ENCODE peak calls at places on chromosomes 5 and 9, in eight cellular contexts. B is choroid plexus epithelial cell; F is AG04450; K is astrocyte; U is upper lobe of right lung; Z is NB4; X is CD8-positive, alpha-beta T cell; M is endodermal cell. N is an unnamed sample.

GRCh38 chr5:2281446-2281845 is 398.7 kb upstream of the IRX4 start:
- DNase-seq in B (no peak), K (no peak), M (no peak), X (no peak), Z (no peak), F (no peak), U (no peak), N (no peak)

GRCh38 chr5:148746826-148747535 is 79.4 kb upstream of the ADRB2 start:
- DNase-seq in B (no peak), U (no peak), X (no peak), M (no peak), F (no peak), K (peak), Z (peak), N (peak)

GRCh38 chr5:103402861-103403260 is 144.3 kb downstream of the MACIR start:
- DNase-seq in K (no peak), U (no peak), Z (no peak), B (no peak), M (no peak), X (no peak), F (no peak), N (no peak)

GRCh38 chr5:114305402-114306207 is 56.3 kb upstream of the KCNN2 start:
- DNase-seq in Z (peak), M (peak), U (no peak), K (peak), X (no peak), B (peak), F (peak), N (peak)

GRCh38 chr5:90528704-90529233 is 615 bp downstream of the LYSMD3 start:
- DNase-seq in B (peak), X (no peak), Z (peak), U (no peak), K (peak), F (no peak), M (peak), N (peak)

GRCh38 chr5:136113606-136114005 is 19.0 kb upstream of the SMAD5 start:
- DNase-seq in F (no peak), Z (no peak), X (no peak), U (no peak), B (no peak), K (no peak), M (no peak), N (no peak)

GRCh38 chr5:142769251-142769792 is 855 bp upstream of the ARHGAP26 start:
- DNase-seq in B (no peak), Z (peak), M (peak), F (no peak), K (no peak), U (no peak), X (no peak), N (no peak)

GRCh38 chr9:76200315-76200714 is 193.9 kb downstream of the RFK start:
- DNase-seq in K (no peak), F (no peak), X (no peak), M (no peak), Z (no peak), B (peak), U (no peak), N (no peak)

GRCh38 chr9:116027096-116027495 is 126.5 kb upstream of the PAPPA start:
- DNase-seq in Z (no peak), U (no peak), B (peak), X (no peak), M (no peak), K (peak), F (no peak), N (peak)

GRCh38 chr5:179901462-179901861 is 6.2 kb downstream of the TBC1D9B start:
- DNase-seq in M (peak), X (no peak), Z (no peak), K (no peak), U (no peak), F (no peak), B (no peak), N (no peak)

GRCh38 chr5:170907758-170908157 is 45.9 kb downstream of the RANBP17 start:
- DNase-seq in B (peak), X (no peak), M (no peak), Z (no peak), U (no peak), K (peak), F (no peak), N (peak)

GRCh38 chr5:178432421-178433272 is 157.5 kb downstream of the COL23A1 start:
- DNase-seq in B (no peak), X (no peak), F (no peak), K (no peak), Z (no peak), M (peak), U (no peak), N (no peak)

GRCh38 chr5:121478636-121479035 is 373.0 kb upstream of the FTMT start:
- DNase-seq in F (no peak), U (no peak), K (no peak), M (no peak), Z (no peak), B (no peak), X (no peak), N (no peak)

GRCh38 chr5:11335881-11336760 is 568.1 kb downstream of the CTNND2 start:
- DNase-seq in B (no peak), M (no peak), K (no peak), Z (no peak), U (no peak), F (no peak), X (no peak), N (no peak)

GRCh38 chr5:153153086-153153485 is 337.4 kb upstream of the GRIA1 start:
- DNase-seq in F (no peak), M (no peak), X (no peak), U (no peak), K (peak), Z (no peak), B (peak), N (peak)

GRCh38 chr9:20199111-20199510 is 410.3 kb upstream of the SLC24A2 start:
- DNase-seq in B (no peak), Z (no peak), F (no peak), K (no peak), X (no peak), M (no peak), U (no peak), N (no peak)

GRCh38 chr9:38117646-38118045 is 48.6 kb upstream of the SHB start:
- DNase-seq in B (no peak), F (no peak), X (no peak), M (no peak), U (peak), Z (no peak), K (no peak), N (no peak)

GRCh38 chr5:77101298-77101697 is 14.2 kb upstream of the ZBED3 start:
- DNase-seq in F (peak), K (peak), B (peak), Z (no peak), U (no peak), M (no peak), X (no peak), N (peak)

GRCh38 chr9:127974002-127974768 is 6.6 kb downstream of the EEIG1 start:
- DNase-seq in F (no peak), B (no peak), M (peak), X (no peak), K (no peak), Z (no peak), U (no peak), N (no peak)

GRCh38 chr9:92974161-92974661 is 26.9 kb downstream of the FGD3 start:
- DNase-seq in K (no peak), X (no peak), U (peak), M (no peak), F (no peak), Z (no peak), B (no peak), N (no peak)

GRCh38 chr5:153504726-153505125 is 14.3 kb downstream of the GRIA1 start:
- DNase-seq in Z (no peak), F (no peak), U (no peak), B (no peak), K (no peak), M (no peak), X (no peak), N (no peak)

GRCh38 chr5:120843390-120843980 is 379.4 kb downstream of the PRR16 start:
- DNase-seq in F (no peak), B (no peak), Z (no peak), U (no peak), K (no peak), X (no peak), M (peak), N (no peak)

GRCh38 chr5:144467795-144468194 is 297.1 kb downstream of the KCTD16 start:
- DNase-seq in M (peak), K (peak), F (peak), B (peak), U (no peak), Z (peak), X (no peak), N (peak)

GRCh38 chr5:169197343-169197742 is 103.6 kb downstream of the SLIT3 start:
- DNase-seq in Z (no peak), K (no peak), M (peak), U (no peak), B (no peak), F (no peak), X (no peak), N (no peak)

GRCh38 chr5:71645030-71645429 is 57.9 kb downstream of the MCCC2 start:
- DNase-seq in U (no peak), K (no peak), F (no peak), M (no peak), B (no peak), Z (no peak), X (no peak), N (no peak)

GRCh38 chr5:16713386-16713928 is 96.7 kb upstream of the RETREG1 start:
- DNase-seq in F (no peak), U (no peak), X (no peak), B (peak), Z (no peak), M (peak), K (peak), N (peak)

GRCh38 chr5:145937432-145938250 is 1.3 kb downstream of the SH3RF2 start:
- DNase-seq in K (peak), Z (peak), M (peak), B (peak), F (no peak), U (peak), X (no peak), N (peak)

GRCh38 chr9:98994226-98995058 is 50.7 kb downstream of the COL15A1 start:
- DNase-seq in B (no peak), K (no peak), Z (no peak), U (no peak), M (peak), X (no peak), F (no peak), N (no peak)

GRCh38 chr9:98995059-98995665 is 51.5 kb downstream of the COL15A1 start:
- DNase-seq in M (peak), X (no peak), F (no peak), K (no peak), U (peak), Z (no peak), B (no peak), N (peak)

GRCh38 chr9:98991981-98992884 is 48.5 kb downstream of the COL15A1 start:
- DNase-seq in K (no peak), M (peak), Z (no peak), U (no peak), F (no peak), B (no peak), X (no peak), N (no peak)

GRCh38 chr9:98993570-98993945 is 49.9 kb downstream of the COL15A1 start:
- DNase-seq in X (no peak), M (peak), K (no peak), B (no peak), F (no peak), Z (no peak), U (peak), N (no peak)

DNA sequence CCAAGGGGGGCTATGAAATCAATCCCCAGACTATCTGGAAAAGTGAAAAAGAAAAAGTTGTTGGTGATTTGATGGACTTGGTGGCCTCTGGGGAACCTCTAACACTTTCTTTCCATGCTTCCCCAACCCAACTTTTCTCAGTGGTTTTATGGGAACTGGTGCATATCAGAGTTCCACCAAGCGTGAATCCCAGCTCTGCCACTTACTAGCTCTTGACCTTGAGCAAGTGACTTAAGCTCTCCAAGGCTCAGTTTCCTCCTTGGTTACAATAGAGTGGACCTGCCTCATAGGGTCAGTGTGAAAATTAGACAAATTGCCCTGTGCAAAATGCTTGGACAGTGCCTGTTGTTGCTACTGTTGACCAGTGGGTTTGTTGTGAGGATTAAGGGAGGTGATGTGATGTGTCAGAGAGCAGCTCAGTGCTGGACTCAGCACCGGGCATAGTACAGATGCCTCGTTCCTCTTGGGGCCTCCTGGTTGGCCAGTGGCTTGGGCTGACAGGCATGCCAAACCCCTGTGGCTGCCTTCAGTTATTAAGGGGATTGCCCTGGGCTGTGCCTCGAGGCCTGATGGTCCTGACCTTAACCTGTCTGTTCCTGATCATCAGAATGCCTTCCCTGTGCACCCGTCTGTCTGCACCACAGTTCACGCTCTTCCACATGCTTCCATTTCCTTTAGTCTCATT is 49.3 kb downstream of the COL15A1 start:
- DNase-seq in U (no peak), F (no peak), Z (no peak), K (no peak), X (no peak), M (peak), B (no peak), N (no peak)
- H3K4me3 ChIP-seq in U (no peak), F (no peak), Z (no peak), K (no peak), X (no peak), M (no peak), B (no peak), N (no peak)

DNA sequence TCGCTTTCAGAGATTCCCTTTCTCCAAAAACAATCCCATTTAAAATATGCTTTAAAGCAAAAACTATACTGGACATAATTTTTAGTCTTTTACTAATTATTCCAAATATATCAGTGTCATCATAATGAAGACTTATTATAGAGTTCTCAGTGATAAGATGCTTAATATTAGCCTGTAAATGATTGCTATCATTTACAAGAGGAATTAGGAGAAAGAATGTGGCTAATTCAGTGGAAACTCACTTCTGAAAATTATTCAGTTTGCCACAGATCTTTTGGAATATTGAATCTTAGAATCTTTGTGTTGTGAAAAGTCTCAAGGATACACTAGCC is 24.7 kb upstream of the GLRX start:
- DNase-seq in X (no peak), K (no peak), Z (no peak), F (no peak), B (no peak), M (no peak), U (no peak), N (no peak)
- TF ChIP-seq CTCF in X (peak), K (no peak), Z (no peak), F (no peak), B (no peak), M (no peak), U (peak), N (no peak)

GRCh38 chr5:98308231-98308630 is 465.2 kb upstream of the RGMB start:
- DNase-seq in K (no peak), X (no peak), F (no peak), M (no peak), U (no peak), B (no peak), Z (peak), N (peak)

GRCh38 chr5:98307811-98308210 is 465.7 kb upstream of the RGMB start:
- DNase-seq in Z (no peak), F (peak), U (no peak), K (peak), B (peak), M (no peak), X (no peak), N (peak)

GRCh38 chr5:98308960-98309359 is 464.5 kb upstream of the RGMB start:
- DNase-seq in B (peak), X (no peak), M (no peak), F (no peak), U (no peak), Z (no peak), K (peak), N (peak)

GRCh38 chr5:98314262-98314661 is 459.2 kb upstream of the RGMB start:
- DNase-seq in X (no peak), K (peak), Z (no peak), B (peak), M (no peak), U (no peak), F (no peak), N (peak)

DNA sequence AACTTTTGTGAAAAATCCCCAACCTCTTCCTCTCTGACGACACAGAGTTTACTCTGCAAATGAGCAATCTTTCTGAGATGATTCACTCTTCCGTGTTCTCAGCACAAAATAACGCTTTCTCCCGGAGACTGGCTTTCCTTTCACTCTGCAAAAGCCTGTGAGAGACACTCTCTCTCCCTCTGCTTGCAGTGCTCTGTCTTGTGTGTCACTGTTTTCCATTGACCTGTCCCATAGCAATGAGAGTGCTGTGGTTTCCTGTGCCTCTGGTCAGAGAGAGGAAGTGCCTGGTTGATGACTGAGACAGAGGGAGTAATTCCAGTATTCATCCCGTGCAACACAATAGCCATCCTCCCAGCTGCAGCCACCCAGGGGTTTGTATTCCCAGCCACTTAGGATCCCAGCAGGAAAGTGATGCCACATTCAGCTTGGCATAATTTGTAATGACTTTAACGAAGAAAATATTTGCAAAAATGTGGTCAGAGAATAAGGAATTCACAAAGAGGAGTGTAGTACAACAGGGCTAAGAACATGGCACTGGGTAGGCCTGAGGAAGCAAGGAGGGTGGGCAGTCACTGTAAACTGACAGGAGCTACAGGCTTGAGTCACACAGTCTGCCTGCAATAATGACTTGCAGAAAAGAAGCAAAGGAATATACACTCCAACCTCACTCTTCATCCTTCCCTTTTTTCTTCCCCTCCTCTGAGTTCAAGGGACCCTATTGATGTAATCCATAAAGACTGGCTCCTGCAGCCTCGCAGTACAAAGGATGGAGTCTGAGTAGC is 463.5 kb upstream of the RGMB start:
- DNase-seq in U (no peak), F (peak), M (peak), X (no peak), K (peak), B (peak), Z (peak), N (peak)
- H3K4me3 ChIP-seq in U (no peak), F (peak), M (no peak), X (no peak), K (no peak), B (peak), Z (no peak), N (peak)

GRCh38 chr5:79513519-79514390 is at the start of gene HOMER1:
- DNase-seq in U (peak), K (peak), X (peak), M (peak), Z (peak), F (peak), B (peak), N (peak)
- TF ChIP-seq CTCF in U (no peak), K (no peak), X (peak), M (peak), Z (no peak), F (no peak), B (no peak), N (no peak)

DNA sequence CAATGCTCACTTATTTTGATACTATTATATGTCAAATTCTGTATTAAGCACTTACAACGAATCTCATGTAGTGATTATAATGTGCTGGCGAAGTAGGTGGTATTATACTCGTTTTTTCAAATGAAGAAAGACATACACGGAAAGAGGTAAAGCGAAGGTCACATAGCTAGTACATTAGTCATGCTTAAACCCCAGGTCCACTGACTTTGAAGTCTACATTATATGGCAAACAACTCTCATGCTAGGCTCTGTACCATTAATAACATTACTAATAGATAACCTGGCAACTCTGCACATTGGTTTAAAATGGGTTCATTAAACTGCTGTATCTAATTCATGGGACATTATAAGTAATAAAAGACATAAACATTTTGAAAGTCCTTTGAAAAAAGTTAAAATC is 21.3 kb downstream of the FYB1 start:
- DNase-seq in X (no peak), M (no peak), K (peak), F (no peak), Z (no peak), B (peak), U (no peak), N (no peak)
- H3K4me3 ChIP-seq in X (peak), M (no peak), K (no peak), F (no peak), Z (no peak), B (no peak), U (no peak), N (no peak)

GRCh38 chr5:199821-200645 is 8.7 kb downstream of the LRRC14B start:
- DNase-seq in K (no peak), X (no peak), B (no peak), Z (no peak), F (no peak), M (no peak), U (peak), N (no peak)

GRCh38 chr5:198941-199820 is 7.9 kb downstream of the LRRC14B start:
- DNase-seq in F (no peak), K (no peak), X (no peak), B (no peak), M (no peak), Z (no peak), U (no peak), N (no peak)

GRCh38 chr5:196350-196749 is 5.1 kb downstream of the LRRC14B start:
- DNase-seq in B (no peak), U (peak), K (no peak), M (no peak), X (no peak), F (no peak), Z (no peak), N (no peak)

GRCh38 chr5:198516-198915 is 7.2 kb downstream of the LRRC14B start:
- DNase-seq in F (no peak), X (no peak), U (no peak), B (no peak), M (no peak), Z (no peak), K (no peak), N (no peak)

GRCh38 chr5:197892-198489 is 6.7 kb downstream of the LRRC14B start:
- DNase-seq in B (no peak), X (no peak), M (no peak), K (no peak), U (peak), Z (no peak), F (no peak), N (no peak)
- TF ChIP-seq CTCF in B (no peak), X (no peak), M (no peak), K (no peak), U (no peak), Z (no peak), F (no peak), N (no peak)